ENCODE peak calls at places on chromosomes 5 and 9, in seven cellular contexts. F is stimulated activated CD4-positive, alpha-beta T cell treated with anti-CD3 and anti-CD28 coated beads, Interleukin-15, amount 100 ng/mL, for 24 hours; O is activated T-cell treated with anti-CD3 and anti-CD28 coated beads for 4 hours; D is cardiac fibroblast; W is HEK293T; J is NCI-H1092; Z is upper lobe of left lung. A is an unnamed sample.

GRCh38 chr5:140286424-140286823 is 16.5 kb downstream of the PFDN1 start:
- DNase-seq in D (no peak), O (no peak), J (no peak), F (no peak), W (no peak), Z (no peak), A (no peak)

GRCh38 chr5:23704176-23704855 is 196.9 kb downstream of the PRDM9 start:
- DNase-seq in J (peak), D (no peak), W (no peak), F (no peak), Z (no peak), O (no peak), A (no peak)

GRCh38 chr5:1952456-1953099 is 69.9 kb upstream of the IRX4 start:
- DNase-seq in D (no peak), Z (no peak), O (no peak), F (no peak), J (no peak), W (no peak), A (no peak)

GRCh38 chr9:134324359-134325095 is 1.7 kb upstream of the RXRA start:
- DNase-seq in Z (no peak), F (peak), O (no peak), J (no peak), D (no peak), W (no peak), A (no peak)

GRCh38 chr9:105205787-105206511 is 38.5 kb upstream of the SLC44A1 start:
- DNase-seq in F (no peak), W (no peak), Z (peak), D (peak), O (no peak), J (no peak), A (no peak)

GRCh38 chr9:86945868-86946711 is 1.2 kb downstream of the GAS1 start:
- DNase-seq in F (peak), O (peak), W (peak), J (peak), Z (peak), D (peak), A (peak)

GRCh38 chr5:167578977-167579700 is 712.3 kb upstream of the WWC1 start:
- DNase-seq in Z (no peak), F (no peak), W (no peak), J (no peak), O (no peak), D (peak), A (no peak)

GRCh38 chr5:1038417-1039209 is 30.0 kb downstream of the NKD2 start:
- DNase-seq in O (no peak), F (no peak), W (no peak), Z (no peak), J (no peak), D (no peak), A (no peak)

GRCh38 chr5:8700222-8700621 is 831.3 kb downstream of the MTRR start:
- DNase-seq in Z (no peak), J (no peak), O (no peak), F (no peak), D (no peak), W (no peak), A (no peak)

GRCh38 chr5:61523997-61524396 is 191.9 kb downstream of the ZSWIM6 start:
- DNase-seq in W (no peak), O (no peak), Z (no peak), J (no peak), F (no peak), D (no peak), A (no peak)

GRCh38 chr5:132437604-132438275 is 52.8 kb downstream of the IRF1 start:
- DNase-seq in W (no peak), Z (peak), O (peak), J (no peak), F (peak), D (peak), A (peak)

GRCh38 chr9:84339523-84339922 is 1.0 kb downstream of the SLC28A3 start:
- DNase-seq in Z (no peak), W (no peak), D (no peak), J (no peak), F (no peak), O (no peak), A (no peak)

GRCh38 chr5:95130951-95131350 is 153.9 kb downstream of the MCTP1 start:
- DNase-seq in Z (no peak), D (no peak), F (no peak), W (no peak), J (no peak), O (no peak), A (no peak)

GRCh38 chr9:106956971-106957370 is 94.0 kb downstream of the ZNF462 start:
- DNase-seq in Z (no peak), W (no peak), F (no peak), D (peak), O (no peak), J (no peak), A (no peak)

GRCh38 chr9:133323991-133324703 is 11.8 kb downstream of the SURF6 start:
- DNase-seq in J (no peak), W (no peak), D (no peak), Z (peak), F (no peak), O (no peak), A (no peak)

GRCh38 chr5:164504141-164504772 is 998.8 kb downstream of the MAT2B start:
- DNase-seq in O (no peak), F (peak), Z (no peak), J (peak), D (peak), W (peak), A (peak)

GRCh38 chr5:42596817-42597216 is 159.8 kb upstream of the CCDC152 start:
- DNase-seq in J (no peak), O (no peak), Z (no peak), W (no peak), F (no peak), D (no peak), A (no peak)

GRCh38 chr5:150162142-150162513 is 4.5 kb upstream of the CDX1 start:
- DNase-seq in W (peak), J (no peak), O (no peak), F (no peak), D (no peak), Z (no peak), A (no peak)

GRCh38 chr9:129333613-129333960 is 155.5 kb upstream of the IER5L start:
- DNase-seq in F (no peak), J (no peak), W (no peak), O (no peak), D (no peak), Z (peak), A (no peak)

GRCh38 chr9:27602107-27602836 is 29.0 kb upstream of the C9orf72 start:
- DNase-seq in W (no peak), J (no peak), Z (peak), O (no peak), F (no peak), D (no peak), A (no peak)

GRCh38 chr9:33340186-33340585 is 49.9 kb downstream of the NFX1 start:
- DNase-seq in J (no peak), F (no peak), W (no peak), O (no peak), Z (no peak), D (no peak), A (no peak)

GRCh38 chr5:176728810-176729209 is 81.5 kb downstream of the TSPAN17 start:
- DNase-seq in F (no peak), W (no peak), D (no peak), Z (no peak), O (no peak), J (no peak), A (no peak)

GRCh38 chr5:148791334-148791667 is 35.1 kb upstream of the ADRB2 start:
- DNase-seq in J (no peak), F (peak), O (no peak), Z (no peak), W (no peak), D (no peak), A (peak)

GRCh38 chr5:151496041-151496484 is 48.7 kb downstream of the SLC36A1 start:
- DNase-seq in F (no peak), D (peak), Z (no peak), W (no peak), O (no peak), J (no peak), A (no peak)

GRCh38 chr5:154477382-154478223 is 424 bp downstream of the HAND1 start:
- DNase-seq in W (no peak), Z (no peak), F (no peak), O (no peak), J (no peak), D (no peak), A (no peak)

A was measured in activated CD8-positive, alpha-beta T cell treated with anti-CD3 and anti-CD28 coated beads, Interleukin-2, amount 10 ng/mL, durations not matched to agents 7 days and 5 days.